ENCODE peak calls at places on chromosomes 3 and 15, in four cellular contexts. One of them, this sample, is unnamed.

GRCh38 chr15:71747128-71748083 is 62.9 kb upstream of the NR2E3 start:
- DNase-seq in endothelial cell: no peak
- DNase-seq in cardiac muscle cell: no peak
- DNase-seq in fibroblast of lung: peak
- DNase-seq in this sample: peak

GRCh38 chr15:101579766-101580165 is 72.4 kb downstream of the TM2D3 start:
- DNase-seq in endothelial cell: no peak
- DNase-seq in cardiac muscle cell: no peak
- DNase-seq in fibroblast of lung: peak
- DNase-seq in this sample: peak

GRCh38 chr15:31136016-31136415 is 34.5 kb upstream of the TRPM1 start:
- DNase-seq in fibroblast of lung: no peak
- DNase-seq in cardiac muscle cell: no peak
- DNase-seq in endothelial cell: no peak
- DNase-seq in this sample: no peak

GRCh38 chr15:40937762-40938529 is 8.8 kb downstream of the DLL4 start:
- DNase-seq in cardiac muscle cell: no peak
- DNase-seq in fibroblast of lung: no peak
- DNase-seq in endothelial cell: no peak
- DNase-seq in this sample: peak

GRCh38 chr15:27743078-27743477 is 356.0 kb downstream of the OCA2 start:
- DNase-seq in cardiac muscle cell: no peak
- DNase-seq in fibroblast of lung: no peak
- DNase-seq in endothelial cell: no peak
- DNase-seq in this sample: no peak

GRCh38 chr15:72242775-72243370 is 11.9 kb upstream of the PKM start:
- DNase-seq in fibroblast of lung: no peak
- DNase-seq in endothelial cell: no peak
- DNase-seq in cardiac muscle cell: no peak
- DNase-seq in this sample: no peak

GRCh38 chr15:52233405-52233804 is 42.2 kb upstream of the GNB5 start:
- DNase-seq in fibroblast of lung: no peak
- DNase-seq in cardiac muscle cell: no peak
- DNase-seq in endothelial cell: no peak
- DNase-seq in this sample: no peak

GRCh38 chr3:98897701-98898100 is 3.8 kb downstream of the DCBLD2 start:
- DNase-seq in endothelial cell: no peak
- DNase-seq in fibroblast of lung: no peak
- DNase-seq in cardiac muscle cell: no peak
- DNase-seq in this sample: no peak

GRCh38 chr3:52532517-52532837 is 1.2 kb downstream of the NT5DC2 start:
- DNase-seq in cardiac muscle cell: no peak
- DNase-seq in fibroblast of lung: peak
- DNase-seq in endothelial cell: peak
- DNase-seq in this sample: peak

GRCh38 chr15:71105444-71105843 is 9.8 kb upstream of the THSD4 start:
- DNase-seq in endothelial cell: no peak
- DNase-seq in fibroblast of lung: no peak
- DNase-seq in cardiac muscle cell: no peak
- DNase-seq in this sample: no peak

GRCh38 chr15:22978691-22979068 is 1.5 kb downstream of the CYFIP1 start:
- DNase-seq in cardiac muscle cell: no peak
- DNase-seq in fibroblast of lung: no peak
- DNase-seq in endothelial cell: no peak
- DNase-seq in this sample: no peak

GRCh38 chr15:54046093-54046492 is 67.9 kb downstream of the UNC13C start:
- DNase-seq in endothelial cell: no peak
- DNase-seq in cardiac muscle cell: no peak
- DNase-seq in fibroblast of lung: no peak
- DNase-seq in this sample: no peak

GRCh38 chr15:69579950-69580618 is 127.5 kb downstream of the RPLP1 start:
- DNase-seq in cardiac muscle cell: no peak
- DNase-seq in fibroblast of lung: no peak
- DNase-seq in endothelial cell: no peak
- DNase-seq in this sample: no peak

GRCh38 chr15:77507151-77507847 is 86.6 kb downstream of the HMG20A start:
- DNase-seq in fibroblast of lung: peak
- DNase-seq in endothelial cell: no peak
- DNase-seq in cardiac muscle cell: no peak
- DNase-seq in this sample: peak

GRCh38 chr3:65677486-65677885 is 361.2 kb downstream of the MAGI1 start:
- DNase-seq in fibroblast of lung: peak
- DNase-seq in cardiac muscle cell: no peak
- DNase-seq in endothelial cell: no peak
- DNase-seq in this sample: no peak

GRCh38 chr3:187975571-187976360 is 178.2 kb upstream of the LPP start:
- DNase-seq in cardiac muscle cell: no peak
- DNase-seq in endothelial cell: no peak
- DNase-seq in fibroblast of lung: no peak
- DNase-seq in this sample: no peak

GRCh38 chr3:105365536-105366301 is 990 bp upstream of the ALCAM start:
- DNase-seq in cardiac muscle cell: peak
- DNase-seq in endothelial cell: no peak
- DNase-seq in fibroblast of lung: peak
- DNase-seq in this sample: peak

GRCh38 chr15:67145307-67145610 is 79.9 kb downstream of the SMAD3 start:
- DNase-seq in cardiac muscle cell: no peak
- DNase-seq in fibroblast of lung: no peak
- DNase-seq in endothelial cell: no peak
- DNase-seq in this sample: no peak

GRCh38 chr3:123347205-123347604 is 101.7 kb downstream of the ADCY5 start:
- DNase-seq in fibroblast of lung: no peak
- DNase-seq in endothelial cell: no peak
- DNase-seq in cardiac muscle cell: no peak
- DNase-seq in this sample: no peak

GRCh38 chr3:134817297-134817696 is 22.2 kb downstream of the EPHB1 start:
- DNase-seq in endothelial cell: no peak
- DNase-seq in fibroblast of lung: no peak
- DNase-seq in cardiac muscle cell: no peak
- DNase-seq in this sample: no peak

GRCh38 chr3:7630925-7631324 is 770.0 kb downstream of the GRM7 start:
- DNase-seq in cardiac muscle cell: peak
- DNase-seq in fibroblast of lung: peak
- DNase-seq in endothelial cell: no peak
- DNase-seq in this sample: no peak

GRCh38 chr3:143306419-143306818 is 186.8 kb downstream of the CHST2 start:
- DNase-seq in cardiac muscle cell: no peak
- DNase-seq in fibroblast of lung: no peak
- DNase-seq in endothelial cell: no peak
- DNase-seq in this sample: peak

GRCh38 chr15:57235865-57236264 is 140.4 kb upstream of the CGNL1 start:
- DNase-seq in fibroblast of lung: peak
- DNase-seq in cardiac muscle cell: peak
- DNase-seq in endothelial cell: no peak
- DNase-seq in this sample: no peak

GRCh38 chr15:97836003-97836402 is 124.5 kb upstream of the ARRDC4 start:
- DNase-seq in cardiac muscle cell: no peak
- DNase-seq in fibroblast of lung: no peak
- DNase-seq in endothelial cell: no peak
- DNase-seq in this sample: no peak

GRCh38 chr3:188956839-188957489 is 214.8 kb upstream of the TPRG1 start:
- DNase-seq in cardiac muscle cell: peak
- DNase-seq in fibroblast of lung: peak
- DNase-seq in endothelial cell: peak
- DNase-seq in this sample: peak

GRCh38 chr15:45157056-45157455 is 27.3 kb downstream of the DUOX1 start:
- DNase-seq in fibroblast of lung: peak
- DNase-seq in endothelial cell: no peak
- DNase-seq in cardiac muscle cell: no peak
- DNase-seq in this sample: no peak

DNA sequence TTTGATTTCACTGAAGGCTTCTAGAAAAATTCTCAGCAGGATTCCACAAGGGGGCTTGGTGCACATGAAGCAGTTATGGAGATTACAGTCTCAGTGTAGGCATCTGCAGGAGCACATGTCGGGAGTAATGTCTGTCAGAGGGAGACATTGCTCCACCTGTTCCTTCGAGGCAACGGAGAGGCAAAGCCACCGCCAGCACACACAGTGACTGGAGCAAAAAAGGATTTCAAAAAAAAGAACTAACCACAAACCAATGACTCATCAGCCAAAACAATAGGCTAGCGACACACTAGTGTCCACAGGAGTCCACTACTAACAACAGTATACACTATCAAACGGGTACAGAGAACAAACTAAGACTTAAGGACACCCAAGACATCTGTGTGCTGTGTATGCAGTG is 68.9 kb downstream of the NPTN start:
- DNase-seq in endothelial cell: no peak
- DNase-seq in fibroblast of lung: peak
- DNase-seq in cardiac muscle cell: no peak
- DNase-seq in this sample: peak
- TF ChIP-seq CTCF in endothelial cell: no peak
- TF ChIP-seq CTCF in fibroblast of lung: peak
- TF ChIP-seq CTCF in cardiac muscle cell: peak
- TF ChIP-seq CTCF in this sample: no peak

DNA sequence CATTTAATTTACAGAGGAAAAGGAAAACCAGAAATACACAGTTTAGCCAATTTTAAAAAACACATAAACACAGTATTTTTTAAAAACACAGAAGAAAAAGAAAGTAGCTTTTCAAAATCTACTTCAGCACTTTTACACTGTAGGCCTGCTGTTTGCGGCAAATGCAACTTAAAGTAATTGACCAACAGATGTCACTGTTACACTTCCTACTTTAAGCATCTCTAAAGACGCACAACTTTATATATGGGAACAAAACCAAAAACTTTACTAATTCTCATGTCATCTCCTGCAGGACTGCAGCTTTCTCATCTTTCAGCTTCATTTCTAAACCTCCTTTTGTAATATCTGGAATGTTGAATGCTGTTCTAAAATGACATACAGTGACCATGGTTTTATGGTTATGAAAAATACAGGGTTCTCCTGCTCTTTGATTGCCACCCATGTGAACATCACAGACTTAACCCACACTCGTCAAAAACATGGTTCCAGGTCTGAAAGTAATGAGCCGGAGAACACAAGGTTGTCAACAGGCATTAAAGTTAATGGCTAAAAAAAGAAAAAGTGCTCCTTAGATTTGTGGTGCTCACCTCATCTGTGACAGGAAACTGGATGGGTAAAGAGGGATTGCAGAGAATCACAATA is 107.9 kb downstream of the FMN1 start:
- DNase-seq in fibroblast of lung: peak
- DNase-seq in cardiac muscle cell: peak
- DNase-seq in endothelial cell: no peak
- DNase-seq in this sample: no peak
- TF ChIP-seq CTCF in fibroblast of lung: peak
- TF ChIP-seq CTCF in cardiac muscle cell: peak
- TF ChIP-seq CTCF in endothelial cell: no peak
- TF ChIP-seq CTCF in this sample: no peak

DNA sequence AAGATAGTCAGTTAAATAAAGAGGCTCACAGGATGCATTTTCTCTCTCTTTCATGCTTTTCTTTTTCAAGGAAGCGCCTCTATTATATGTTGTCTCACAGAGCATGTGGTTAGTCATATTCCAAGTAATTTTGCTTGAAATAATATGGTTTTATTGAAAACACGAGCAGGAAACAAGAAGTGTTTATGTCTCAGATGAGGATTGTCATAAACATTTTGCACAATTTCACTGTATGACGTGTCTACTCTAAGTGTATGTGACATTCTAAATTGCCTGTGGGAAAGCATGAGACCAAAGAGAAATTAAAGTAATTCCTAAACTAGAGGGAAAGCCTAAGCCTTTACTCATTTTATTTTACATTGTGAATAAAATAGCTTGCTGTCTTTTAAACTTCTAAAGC is 818.6 kb downstream of the EPHA3 start:
- DNase-seq in endothelial cell: no peak
- DNase-seq in fibroblast of lung: no peak
- DNase-seq in cardiac muscle cell: no peak
- DNase-seq in this sample: no peak
- TF ChIP-seq CTCF in endothelial cell: no peak
- TF ChIP-seq CTCF in fibroblast of lung: no peak
- TF ChIP-seq CTCF in cardiac muscle cell: no peak
- TF ChIP-seq CTCF in this sample: no peak

GRCh38 chr3:35785540-35785939 is 146.2 kb downstream of the ARPP21 start:
- DNase-seq in fibroblast of lung: no peak
- DNase-seq in cardiac muscle cell: no peak
- DNase-seq in endothelial cell: no peak
- DNase-seq in this sample: no peak
- TF ChIP-seq CTCF in fibroblast of lung: no peak
- TF ChIP-seq CTCF in cardiac muscle cell: no peak
- TF ChIP-seq CTCF in endothelial cell: no peak
- TF ChIP-seq CTCF in this sample: no peak

GRCh38 chr15:33157636-33158035 is 36.9 kb downstream of the FMN1 start:
- DNase-seq in endothelial cell: no peak
- DNase-seq in fibroblast of lung: no peak
- DNase-seq in cardiac muscle cell: no peak
- DNase-seq in this sample: no peak

GRCh38 chr15:33158359-33158758 is 36.2 kb downstream of the FMN1 start:
- DNase-seq in endothelial cell: no peak
- DNase-seq in cardiac muscle cell: no peak
- DNase-seq in fibroblast of lung: no peak
- DNase-seq in this sample: no peak

GRCh38 chr15:33161209-33161608 is 33.3 kb downstream of the FMN1 start:
- DNase-seq in cardiac muscle cell: no peak
- DNase-seq in endothelial cell: no peak
- DNase-seq in fibroblast of lung: no peak
- DNase-seq in this sample: no peak

GRCh38 chr15:33160581-33161165 is 33.8 kb downstream of the FMN1 start:
- DNase-seq in cardiac muscle cell: peak
- DNase-seq in endothelial cell: no peak
- DNase-seq in fibroblast of lung: no peak
- DNase-seq in this sample: no peak

DNA sequence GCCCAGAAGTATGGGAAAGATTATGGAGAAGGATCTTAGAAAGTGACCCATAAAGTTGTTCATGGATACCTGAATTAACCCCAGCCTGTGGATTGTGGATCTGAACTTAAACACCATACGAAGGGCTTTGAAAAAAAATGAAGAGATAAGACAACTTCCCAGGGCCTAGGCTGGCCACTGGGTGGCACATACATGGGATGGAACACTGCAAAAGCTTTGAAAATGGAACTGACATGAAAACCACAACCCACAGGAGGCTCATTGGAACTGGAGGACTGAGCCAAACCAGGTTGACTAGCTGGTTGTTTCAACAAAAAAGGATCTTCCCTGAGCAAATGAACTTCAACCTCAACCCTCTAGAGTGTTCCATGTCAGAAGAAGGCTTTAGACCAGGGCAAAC is 34.5 kb downstream of the FMN1 start:
- DNase-seq in endothelial cell: no peak
- DNase-seq in fibroblast of lung: no peak
- DNase-seq in cardiac muscle cell: no peak
- DNase-seq in this sample: no peak
- TF ChIP-seq CTCF in endothelial cell: no peak
- TF ChIP-seq CTCF in fibroblast of lung: no peak
- TF ChIP-seq CTCF in cardiac muscle cell: no peak
- TF ChIP-seq CTCF in this sample: no peak

This sample was measured in Calu3.